ENCODE peak calls at places on chromosomes 11 and 22, in four cellular contexts. D is fibroblast of lung, W is GM12865, R is T follicular helper cell. I is an unnamed sample.

GRCh38 chr11:102014756-102015155 is 32.5 kb upstream of the CFAP300 start:
- DNase-seq in W (no peak), R (no peak), D (no peak), I (no peak)

GRCh38 chr22:50729391-50730012 is 8.5 kb upstream of the ACR start:
- DNase-seq in D (no peak), W (no peak), R (no peak), I (no peak)

GRCh38 chr11:15911377-15912044 is 444.8 kb downstream of the SOX6 start:
- DNase-seq in R (no peak), D (no peak), W (no peak), I (no peak)

GRCh38 chr11:74321487-74322188 is 10.2 kb upstream of the P4HA3 start:
- DNase-seq in W (peak), R (no peak), D (peak), I (no peak)

GRCh38 chr11:9711454-9712307 is 47.8 kb downstream of the SWAP70 start:
- DNase-seq in D (no peak), W (no peak), R (no peak), I (no peak)

GRCh38 chr11:92384316-92384715 is 159.7 kb downstream of the FAT3 start:
- DNase-seq in R (no peak), D (peak), W (no peak), I (no peak)

GRCh38 chr22:18068381-18068988 is 9.3 kb upstream of the PEX26 start:
- DNase-seq in D (peak), R (no peak), W (no peak), I (no peak)

GRCh38 chr22:19524170-19525115 is at the start of gene CLDN5:
- DNase-seq in R (no peak), D (peak), W (no peak), I (no peak)

GRCh38 chr11:6413791-6414231 is 5.1 kb downstream of the APBB1 start:
- DNase-seq in D (no peak), W (no peak), R (peak), I (no peak)

GRCh38 chr11:35303596-35304392 is 115.6 kb downstream of the SLC1A2 start:
- DNase-seq in R (no peak), W (no peak), D (peak), I (no peak)

GRCh38 chr11:124791626-124792341 is 8.4 kb downstream of the MSANTD2 start:
- DNase-seq in R (no peak), D (no peak), W (peak), I (no peak)

GRCh38 chr11:63913866-63914830 is 2.8 kb downstream of the RCOR2 start:
- DNase-seq in W (no peak), D (no peak), R (no peak), I (no peak)

GRCh38 chr22:42317691-42318547 is 47.5 kb upstream of the TCF20 start:
- DNase-seq in R (no peak), W (no peak), D (no peak), I (no peak)

GRCh38 chr22:37996515-37997246 is 12.3 kb upstream of the SOX10 start:
- DNase-seq in D (no peak), W (no peak), R (no peak), I (no peak)

GRCh38 chr11:130765369-130765768 is 150.9 kb downstream of the SNX19 start:
- DNase-seq in R (no peak), D (no peak), W (no peak), I (no peak)

GRCh38 chr11:63760487-63761079 is 8.0 kb downstream of the ZFTA start:
- DNase-seq in W (no peak), R (no peak), D (no peak), I (no peak)

GRCh38 chr22:32995335-32995734 is 62.8 kb downstream of the SYN3 start:
- DNase-seq in R (no peak), D (no peak), W (no peak), I (no peak)

GRCh38 chr11:45073575-45074225 is 72.7 kb upstream of the PRDM11 start:
- DNase-seq in R (no peak), D (no peak), W (peak), I (no peak)

GRCh38 chr22:48410536-48410935 is 1417.1 kb downstream of the BRD1 start:
- DNase-seq in D (no peak), W (no peak), R (no peak), I (no peak)

GRCh38 chr22:38730411-38730871 is 24.7 kb downstream of the GTPBP1 start:
- DNase-seq in D (no peak), W (no peak), R (no peak), I (no peak)

I was measured in natural killer cell.